ENCODE peak calls at places on chromosome 22, in nine cellular contexts. X, H, N, M, K, I, D, W and U are unnamed samples. For H3K36me3, the result is how much of the 10 kb centered on the place peaks cover.

GRCh38 chr22:48182036-48182435 is 1419.6 kb downstream of the TBC1D22A start:
- DNase-seq in W (no peak), N (no peak), K (no peak), I (no peak), M (no peak), H (no peak), D (no peak), X (no peak), U (no peak)

GRCh38 chr22:22614065-22614464 is 30.3 kb upstream of the GGTLC2 start:
- DNase-seq in I (no peak), W (no peak), H (no peak), D (no peak), K (no peak), N (no peak), M (no peak), X (no peak), U (no peak)

GRCh38 chr22:44738347-44738715 is 14.0 kb upstream of the ARHGAP8 start:
- DNase-seq in X (no peak), I (peak), H (peak), W (no peak), M (no peak), D (no peak), N (no peak), K (peak), U (no peak)

GRCh38 chr22:17647996-17648395 is 9.4 kb downstream of the BCL2L13 start:
- DNase-seq in X (no peak), H (no peak), N (no peak), D (no peak), K (no peak), I (no peak), M (no peak), W (no peak), U (no peak)

GRCh38 chr22:27195104-27195503 is 537.7 kb downstream of the MIAT start:
- DNase-seq in M (no peak), K (peak), N (peak), D (peak), X (no peak), H (no peak), W (no peak), I (no peak), U (no peak)

GRCh38 chr22:37051629-37052385 is at the start of gene KCTD17:
- DNase-seq in W (no peak), N (peak), X (no peak), K (peak), D (peak), I (no peak), H (peak), M (peak), U (peak)

GRCh38 chr22:30238661-30239420 is 7.7 kb downstream of the LIF start:
- DNase-seq in X (peak), K (peak), N (peak), M (no peak), I (no peak), H (no peak), W (no peak), D (peak), U (no peak)

GRCh38 chr22:50490531-50491308 is 4.1 kb downstream of the MIOX start:
- DNase-seq in H (no peak), K (no peak), M (no peak), I (no peak), X (no peak), N (no peak), D (no peak), W (no peak), U (no peak)

GRCh38 chr22:36134167-36134566 is 26.4 kb downstream of the APOL3 start:
- DNase-seq in W (no peak), D (no peak), M (no peak), N (no peak), K (no peak), I (no peak), X (no peak), H (no peak), U (no peak)

GRCh38 chr22:47172771-47173534 is 410.5 kb downstream of the TBC1D22A start:
- DNase-seq in W (no peak), M (peak), K (peak), I (no peak), X (no peak), H (no peak), N (no peak), D (peak), U (no peak)

GRCh38 chr22:43854786-43855271 is 7.5 kb downstream of the SULT4A1 start:
- DNase-seq in W (no peak), M (no peak), X (no peak), N (no peak), K (no peak), H (no peak), D (no peak), I (no peak), U (no peak)

GRCh38 chr22:28051787-28052356 is 132.8 kb upstream of the PITPNB start:
- DNase-seq in I (peak), D (peak), K (peak), M (no peak), N (peak), H (peak), X (no peak), W (peak), U (peak)

GRCh38 chr22:31046591-31047226 is 34.4 kb upstream of the SMTN start:
- DNase-seq in N (peak), M (no peak), H (peak), I (peak), X (no peak), K (peak), D (peak), W (no peak), U (peak)

GRCh38 chr22:50673231-50674126 is 856 bp downstream of the SHANK3 start:
- DNase-seq in H (no peak), D (no peak), X (peak), K (no peak), M (no peak), I (no peak), N (no peak), W (no peak), U (no peak)

GRCh38 chr22:17963015-17963414 is 61.3 kb downstream of the MICAL3 start:
- DNase-seq in W (no peak), N (no peak), X (no peak), K (no peak), D (no peak), H (no peak), I (no peak), M (no peak), U (no peak)

GRCh38 chr22:36644333-36644757 is 59.2 kb downstream of the CACNG2 start:
- DNase-seq in I (peak), X (no peak), N (no peak), M (no peak), H (no peak), W (no peak), K (no peak), D (no peak), U (no peak)

GRCh38 chr22:27456696-27457503 is 344.7 kb downstream of the MN1 start:
- DNase-seq in I (no peak), W (no peak), M (no peak), X (no peak), K (no peak), N (no peak), D (no peak), H (no peak), U (no peak)

GRCh38 chr22:36081023-36081431 is 52.4 kb upstream of the RBFOX2 start:
- DNase-seq in H (no peak), W (no peak), X (no peak), N (no peak), I (no peak), M (no peak), D (peak), K (peak), U (no peak)

GRCh38 chr22:50136431-50137047 is 34.0 kb upstream of the PANX2 start:
- DNase-seq in W (no peak), K (no peak), X (no peak), H (no peak), D (no peak), N (no peak), M (no peak), I (no peak), U (no peak)

GRCh38 chr22:46758867-46759290 is 3.6 kb upstream of the TBC1D22A start:
- DNase-seq in K (peak), N (no peak), D (no peak), X (no peak), W (peak), I (peak), M (no peak), H (peak), U (no peak)

GRCh38 chr22:20829735-20830134 is 28.9 kb downstream of the PI4KA start:
- DNase-seq in I (no peak), H (no peak), K (no peak), D (no peak), M (no peak), X (no peak), W (no peak), N (no peak), U (no peak)

GRCh38 chr22:21761086-21761485 is 25.5 kb upstream of the YPEL1 start:
- DNase-seq in K (no peak), I (no peak), W (no peak), D (no peak), N (no peak), X (no peak), H (no peak), M (no peak), U (no peak)

GRCh38 chr22:30870451-30871345 is 97.9 kb downstream of the MORC2 start:
- DNase-seq in X (no peak), M (peak), I (no peak), N (peak), D (peak), H (no peak), K (peak), W (no peak), U (no peak)

GRCh38 chr22:18122254-18122554 is 11.6 kb downstream of the TUBA8 start:
- DNase-seq in K (no peak), N (no peak), W (no peak), M (no peak), I (no peak), X (no peak), D (no peak), H (no peak), U (no peak)

GRCh38 chr22:29207231-29207550 is 1.5 kb downstream of the EMID1 start:
- DNase-seq in D (no peak), I (no peak), X (no peak), K (no peak), M (no peak), N (no peak), W (no peak), H (no peak), U (no peak)

GRCh38 chr22:17891427-17892167 is 117.3 kb upstream of the BID start:
- DNase-seq in N (no peak), H (no peak), D (no peak), W (no peak), M (no peak), X (no peak), I (peak), K (peak), U (no peak)

GRCh38 chr22:11253000-11253511 is 4274.9 kb upstream of the OR11H1 start:
- DNase-seq in M (peak), H (no peak), N (no peak), D (peak), I (no peak), X (no peak), W (no peak), K (no peak), U (no peak)

GRCh38 chr22:39290248-39290720 is 29.1 kb downstream of the RPL3 start:
- DNase-seq in H (no peak), M (no peak), I (no peak), X (no peak), D (no peak), N (no peak), W (no peak), K (no peak), U (no peak)

GRCh38 chr22:39290724-39291161 is 28.7 kb downstream of the RPL3 start:
- DNase-seq in M (no peak), H (peak), W (no peak), K (no peak), N (peak), D (peak), I (peak), X (no peak), U (peak)

GRCh38 chr22:39292561-39293074 is 26.8 kb downstream of the RPL3 start:
- DNase-seq in K (peak), M (peak), D (peak), I (peak), W (peak), X (peak), N (peak), H (peak), U (peak)

GRCh38 chr22:39291501-39291900 is 27.9 kb downstream of the RPL3 start:
- DNase-seq in M (no peak), H (no peak), X (no peak), D (no peak), N (no peak), K (no peak), W (no peak), I (no peak), U (no peak)

DNA sequence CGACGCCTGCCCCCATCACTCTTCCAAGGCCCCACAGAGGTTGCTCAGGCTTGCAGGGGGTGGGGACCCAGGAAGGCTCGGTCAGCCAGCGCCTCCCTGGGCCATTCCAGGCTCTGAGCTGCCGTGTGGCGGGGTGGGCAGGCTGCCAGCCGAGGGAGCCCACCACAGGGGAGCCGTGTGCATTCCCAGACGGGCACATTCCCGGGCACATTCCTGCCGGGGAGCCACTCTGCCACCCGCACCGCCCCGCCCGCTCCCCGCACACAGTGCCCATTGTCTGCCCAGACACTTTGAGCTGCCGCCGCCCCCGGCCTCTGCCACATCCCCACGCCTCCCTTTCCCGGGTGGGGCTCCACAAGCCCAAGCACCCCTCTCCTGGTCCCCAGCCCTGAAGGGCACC is 27.4 kb downstream of the RPL3 start:
- DNase-seq in W (no peak), K (no peak), X (no peak), D (no peak), M (no peak), I (no peak), H (no peak), N (no peak), U (no peak)
- H3K27ac ChIP-seq in W (no peak), K (peak), X (peak), D (peak), M (peak), I (no peak), H (peak), N (peak), U (peak)

DNA sequence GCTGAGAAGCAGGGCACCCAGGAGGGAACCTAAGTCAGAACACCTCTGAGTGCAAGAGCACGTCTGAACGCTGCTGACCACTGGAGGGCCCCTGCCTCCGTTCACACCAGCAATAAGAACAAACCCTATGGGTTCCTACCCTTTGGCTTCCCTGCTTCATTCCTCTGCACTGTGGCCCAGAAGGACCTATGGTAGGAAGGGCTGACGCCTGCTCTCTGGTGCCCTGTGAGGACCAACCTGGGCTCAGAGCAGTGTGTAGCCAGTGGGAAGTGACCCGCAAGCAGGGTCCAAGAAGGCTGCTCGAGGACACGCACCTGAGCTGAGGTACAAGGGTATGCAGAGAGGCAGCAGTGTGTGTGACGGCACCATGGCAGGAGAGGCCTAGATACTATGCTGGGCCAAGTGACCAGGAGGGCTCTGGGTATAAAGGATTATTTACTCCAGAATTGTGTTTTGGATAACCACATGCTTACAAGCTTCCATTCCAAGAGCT is 68.8 kb upstream of the CLTCL1 start:
- DNase-seq in M (no peak), K (no peak), I (no peak), W (no peak), N (no peak), H (no peak), X (peak), D (no peak), U (no peak)
- H3K36me3 ChIP-seq in M (half or more), K (under half), I (under half), W (under half), N (under half), H (half or more), X (half or more), D (half or more), U (under half)

GRCh38 chr22:25148149-25148691 is 51.4 kb upstream of the CRYBB3 start:
- DNase-seq in I (no peak), D (peak), W (no peak), X (no peak), N (no peak), H (peak), M (no peak), K (peak), U (no peak)
- TF ChIP-seq EP300 in I (no peak), D (no peak), W (no peak), X (no peak), N (no peak), H (no peak), M (no peak), K (no peak), U (no peak)

GRCh38 chr22:33576205-33576604 is 344.1 kb downstream of the LARGE1 start:
- DNase-seq in K (no peak), W (no peak), X (no peak), D (no peak), M (no peak), H (no peak), I (no peak), N (no peak), U (no peak)

GRCh38 chr22:33577862-33578411 is 342.3 kb downstream of the LARGE1 start:
- DNase-seq in K (no peak), D (no peak), M (no peak), N (no peak), W (no peak), I (peak), X (no peak), H (no peak), U (no peak)

GRCh38 chr22:33575041-33575440 is 345.2 kb downstream of the LARGE1 start:
- DNase-seq in I (no peak), D (no peak), K (no peak), N (no peak), W (no peak), H (no peak), X (no peak), M (no peak), U (no peak)

GRCh38 chr22:33579448-33580093 is 340.7 kb downstream of the LARGE1 start:
- DNase-seq in I (peak), M (no peak), W (peak), H (peak), X (no peak), D (peak), N (peak), K (peak), U (peak)

GRCh38 chr22:33578752-33579151 is 341.5 kb downstream of the LARGE1 start:
- DNase-seq in M (no peak), D (no peak), N (no peak), K (no peak), X (no peak), H (no peak), I (no peak), W (no peak), U (no peak)
- H3K27ac ChIP-seq in M (no peak), D (no peak), N (no peak), K (no peak), X (no peak), H (peak), I (peak), W (no peak), U (no peak)